ENCODE peak calls at places on chromosomes 1 and 21, in nine cellular contexts. One of them, this sample, is unnamed.

GRCh38 chr21:21114456-21114855 is 116.2 kb downstream of the NCAM2 start:
- DNase-seq in stimulated activated CD8-positive, alpha-beta memory T cell treated with anti-CD3 and anti-CD28 coated beads, Interleukin-7, amount 100 ng/mL, for 1 hour: no peak
- DNase-seq in PC-9: no peak
- DNase-seq in activated naive CD8-positive, alpha-beta T cell treated with anti-CD3 and anti-CD28 coated beads, Interleukin-2, amount 50 U/mL, for 24 hours: no peak
- DNase-seq in effector memory CD4-positive, alpha-beta T cell: no peak
- DNase-seq in GM04503: no peak
- DNase-seq in activated T-cell treated with anti-CD3 and anti-CD28 coated beads, Interleukin-2, amount 50 U/mL, for 48 hours: no peak
- DNase-seq in heart left ventricle: no peak
- DNase-seq in astrocyte of the spinal cord: no peak
- DNase-seq in this sample: no peak

GRCh38 chr1:213658508-213658907 is 329.3 kb upstream of the PROX1 start:
- DNase-seq in activated naive CD8-positive, alpha-beta T cell treated with anti-CD3 and anti-CD28 coated beads, Interleukin-2, amount 50 U/mL, for 24 hours: no peak
- DNase-seq in PC-9: no peak
- DNase-seq in activated T-cell treated with anti-CD3 and anti-CD28 coated beads, Interleukin-2, amount 50 U/mL, for 48 hours: no peak
- DNase-seq in stimulated activated CD8-positive, alpha-beta memory T cell treated with anti-CD3 and anti-CD28 coated beads, Interleukin-7, amount 100 ng/mL, for 1 hour: no peak
- DNase-seq in effector memory CD4-positive, alpha-beta T cell: no peak
- DNase-seq in GM04503: no peak
- DNase-seq in heart left ventricle: no peak
- DNase-seq in astrocyte of the spinal cord: no peak
- DNase-seq in this sample: no peak

GRCh38 chr1:242651817-242652216 is 127.3 kb upstream of the PLD5 start:
- DNase-seq in activated T-cell treated with anti-CD3 and anti-CD28 coated beads, Interleukin-2, amount 50 U/mL, for 48 hours: no peak
- DNase-seq in effector memory CD4-positive, alpha-beta T cell: no peak
- DNase-seq in activated naive CD8-positive, alpha-beta T cell treated with anti-CD3 and anti-CD28 coated beads, Interleukin-2, amount 50 U/mL, for 24 hours: no peak
- DNase-seq in GM04503: no peak
- DNase-seq in heart left ventricle: no peak
- DNase-seq in stimulated activated CD8-positive, alpha-beta memory T cell treated with anti-CD3 and anti-CD28 coated beads, Interleukin-7, amount 100 ng/mL, for 1 hour: no peak
- DNase-seq in PC-9: peak
- DNase-seq in astrocyte of the spinal cord: no peak
- DNase-seq in this sample: no peak

GRCh38 chr1:230066466-230067404 is at the start of gene GALNT2:
- DNase-seq in PC-9: peak
- DNase-seq in activated T-cell treated with anti-CD3 and anti-CD28 coated beads, Interleukin-2, amount 50 U/mL, for 48 hours: peak
- DNase-seq in heart left ventricle: peak
- DNase-seq in astrocyte of the spinal cord: peak
- DNase-seq in effector memory CD4-positive, alpha-beta T cell: peak
- DNase-seq in GM04503: no peak
- DNase-seq in stimulated activated CD8-positive, alpha-beta memory T cell treated with anti-CD3 and anti-CD28 coated beads, Interleukin-7, amount 100 ng/mL, for 1 hour: peak
- DNase-seq in activated naive CD8-positive, alpha-beta T cell treated with anti-CD3 and anti-CD28 coated beads, Interleukin-2, amount 50 U/mL, for 24 hours: peak
- DNase-seq in this sample: peak

GRCh38 chr1:5120559-5120958 is 466.1 kb downstream of the AJAP1 start:
- DNase-seq in stimulated activated CD8-positive, alpha-beta memory T cell treated with anti-CD3 and anti-CD28 coated beads, Interleukin-7, amount 100 ng/mL, for 1 hour: no peak
- DNase-seq in PC-9: no peak
- DNase-seq in effector memory CD4-positive, alpha-beta T cell: no peak
- DNase-seq in heart left ventricle: no peak
- DNase-seq in activated naive CD8-positive, alpha-beta T cell treated with anti-CD3 and anti-CD28 coated beads, Interleukin-2, amount 50 U/mL, for 24 hours: no peak
- DNase-seq in activated T-cell treated with anti-CD3 and anti-CD28 coated beads, Interleukin-2, amount 50 U/mL, for 48 hours: no peak
- DNase-seq in astrocyte of the spinal cord: no peak
- DNase-seq in GM04503: no peak
- DNase-seq in this sample: no peak

GRCh38 chr1:203467550-203467921 is 8.1 kb upstream of the PRELP start:
- DNase-seq in activated T-cell treated with anti-CD3 and anti-CD28 coated beads, Interleukin-2, amount 50 U/mL, for 48 hours: no peak
- DNase-seq in astrocyte of the spinal cord: no peak
- DNase-seq in PC-9: no peak
- DNase-seq in GM04503: no peak
- DNase-seq in stimulated activated CD8-positive, alpha-beta memory T cell treated with anti-CD3 and anti-CD28 coated beads, Interleukin-7, amount 100 ng/mL, for 1 hour: no peak
- DNase-seq in heart left ventricle: peak
- DNase-seq in effector memory CD4-positive, alpha-beta T cell: no peak
- DNase-seq in activated naive CD8-positive, alpha-beta T cell treated with anti-CD3 and anti-CD28 coated beads, Interleukin-2, amount 50 U/mL, for 24 hours: no peak
- DNase-seq in this sample: peak

GRCh38 chr1:101077849-101078248 is 52.3 kb upstream of the DPH5 start:
- DNase-seq in activated T-cell treated with anti-CD3 and anti-CD28 coated beads, Interleukin-2, amount 50 U/mL, for 48 hours: no peak
- DNase-seq in astrocyte of the spinal cord: no peak
- DNase-seq in GM04503: no peak
- DNase-seq in effector memory CD4-positive, alpha-beta T cell: no peak
- DNase-seq in stimulated activated CD8-positive, alpha-beta memory T cell treated with anti-CD3 and anti-CD28 coated beads, Interleukin-7, amount 100 ng/mL, for 1 hour: no peak
- DNase-seq in heart left ventricle: no peak
- DNase-seq in activated naive CD8-positive, alpha-beta T cell treated with anti-CD3 and anti-CD28 coated beads, Interleukin-2, amount 50 U/mL, for 24 hours: no peak
- DNase-seq in PC-9: no peak
- DNase-seq in this sample: no peak

GRCh38 chr1:42005530-42005929 is 86.8 kb upstream of the HIVEP3 start:
- DNase-seq in stimulated activated CD8-positive, alpha-beta memory T cell treated with anti-CD3 and anti-CD28 coated beads, Interleukin-7, amount 100 ng/mL, for 1 hour: no peak
- DNase-seq in astrocyte of the spinal cord: no peak
- DNase-seq in activated T-cell treated with anti-CD3 and anti-CD28 coated beads, Interleukin-2, amount 50 U/mL, for 48 hours: no peak
- DNase-seq in effector memory CD4-positive, alpha-beta T cell: no peak
- DNase-seq in heart left ventricle: no peak
- DNase-seq in activated naive CD8-positive, alpha-beta T cell treated with anti-CD3 and anti-CD28 coated beads, Interleukin-2, amount 50 U/mL, for 24 hours: no peak
- DNase-seq in PC-9: no peak
- DNase-seq in GM04503: no peak
- DNase-seq in this sample: peak

GRCh38 chr1:77347646-77348045 is 65.8 kb downstream of the AK5 start:
- DNase-seq in astrocyte of the spinal cord: peak
- DNase-seq in stimulated activated CD8-positive, alpha-beta memory T cell treated with anti-CD3 and anti-CD28 coated beads, Interleukin-7, amount 100 ng/mL, for 1 hour: no peak
- DNase-seq in PC-9: peak
- DNase-seq in activated naive CD8-positive, alpha-beta T cell treated with anti-CD3 and anti-CD28 coated beads, Interleukin-2, amount 50 U/mL, for 24 hours: peak
- DNase-seq in effector memory CD4-positive, alpha-beta T cell: no peak
- DNase-seq in GM04503: peak
- DNase-seq in activated T-cell treated with anti-CD3 and anti-CD28 coated beads, Interleukin-2, amount 50 U/mL, for 48 hours: no peak
- DNase-seq in heart left ventricle: no peak
- DNase-seq in this sample: peak

GRCh38 chr1:47766832-47767740 is 230.1 kb downstream of the TRABD2B start:
- DNase-seq in GM04503: no peak
- DNase-seq in heart left ventricle: no peak
- DNase-seq in astrocyte of the spinal cord: no peak
- DNase-seq in activated T-cell treated with anti-CD3 and anti-CD28 coated beads, Interleukin-2, amount 50 U/mL, for 48 hours: no peak
- DNase-seq in stimulated activated CD8-positive, alpha-beta memory T cell treated with anti-CD3 and anti-CD28 coated beads, Interleukin-7, amount 100 ng/mL, for 1 hour: no peak
- DNase-seq in PC-9: no peak
- DNase-seq in activated naive CD8-positive, alpha-beta T cell treated with anti-CD3 and anti-CD28 coated beads, Interleukin-2, amount 50 U/mL, for 24 hours: no peak
- DNase-seq in effector memory CD4-positive, alpha-beta T cell: no peak
- DNase-seq in this sample: no peak

GRCh38 chr21:42311160-42311559 is 4.0 kb downstream of the TFF3 start:
- DNase-seq in activated T-cell treated with anti-CD3 and anti-CD28 coated beads, Interleukin-2, amount 50 U/mL, for 48 hours: no peak
- DNase-seq in GM04503: no peak
- DNase-seq in activated naive CD8-positive, alpha-beta T cell treated with anti-CD3 and anti-CD28 coated beads, Interleukin-2, amount 50 U/mL, for 24 hours: no peak
- DNase-seq in PC-9: no peak
- DNase-seq in astrocyte of the spinal cord: no peak
- DNase-seq in heart left ventricle: no peak
- DNase-seq in effector memory CD4-positive, alpha-beta T cell: no peak
- DNase-seq in stimulated activated CD8-positive, alpha-beta memory T cell treated with anti-CD3 and anti-CD28 coated beads, Interleukin-7, amount 100 ng/mL, for 1 hour: no peak
- DNase-seq in this sample: no peak

GRCh38 chr1:25779894-25780293 is 20.1 kb upstream of the SELENON start:
- DNase-seq in activated T-cell treated with anti-CD3 and anti-CD28 coated beads, Interleukin-2, amount 50 U/mL, for 48 hours: no peak
- DNase-seq in stimulated activated CD8-positive, alpha-beta memory T cell treated with anti-CD3 and anti-CD28 coated beads, Interleukin-7, amount 100 ng/mL, for 1 hour: no peak
- DNase-seq in heart left ventricle: no peak
- DNase-seq in GM04503: no peak
- DNase-seq in astrocyte of the spinal cord: no peak
- DNase-seq in PC-9: no peak
- DNase-seq in effector memory CD4-positive, alpha-beta T cell: no peak
- DNase-seq in activated naive CD8-positive, alpha-beta T cell treated with anti-CD3 and anti-CD28 coated beads, Interleukin-2, amount 50 U/mL, for 24 hours: no peak
- DNase-seq in this sample: no peak

GRCh38 chr1:107863342-107863741 is 101.6 kb downstream of the VAV3 start:
- DNase-seq in effector memory CD4-positive, alpha-beta T cell: no peak
- DNase-seq in PC-9: no peak
- DNase-seq in astrocyte of the spinal cord: no peak
- DNase-seq in heart left ventricle: no peak
- DNase-seq in activated naive CD8-positive, alpha-beta T cell treated with anti-CD3 and anti-CD28 coated beads, Interleukin-2, amount 50 U/mL, for 24 hours: no peak
- DNase-seq in activated T-cell treated with anti-CD3 and anti-CD28 coated beads, Interleukin-2, amount 50 U/mL, for 48 hours: no peak
- DNase-seq in GM04503: no peak
- DNase-seq in stimulated activated CD8-positive, alpha-beta memory T cell treated with anti-CD3 and anti-CD28 coated beads, Interleukin-7, amount 100 ng/mL, for 1 hour: no peak
- DNase-seq in this sample: no peak

GRCh38 chr21:46109251-46110221 is 11.6 kb downstream of the COL6A2 start:
- DNase-seq in GM04503: no peak
- DNase-seq in effector memory CD4-positive, alpha-beta T cell: no peak
- DNase-seq in stimulated activated CD8-positive, alpha-beta memory T cell treated with anti-CD3 and anti-CD28 coated beads, Interleukin-7, amount 100 ng/mL, for 1 hour: no peak
- DNase-seq in PC-9: no peak
- DNase-seq in activated naive CD8-positive, alpha-beta T cell treated with anti-CD3 and anti-CD28 coated beads, Interleukin-2, amount 50 U/mL, for 24 hours: no peak
- DNase-seq in heart left ventricle: peak
- DNase-seq in activated T-cell treated with anti-CD3 and anti-CD28 coated beads, Interleukin-2, amount 50 U/mL, for 48 hours: peak
- DNase-seq in astrocyte of the spinal cord: no peak
- DNase-seq in this sample: no peak

GRCh38 chr1:161092621-161093028 is 3.3 kb upstream of the NECTIN4 start:
- DNase-seq in stimulated activated CD8-positive, alpha-beta memory T cell treated with anti-CD3 and anti-CD28 coated beads, Interleukin-7, amount 100 ng/mL, for 1 hour: no peak
- DNase-seq in PC-9: peak
- DNase-seq in astrocyte of the spinal cord: no peak
- DNase-seq in activated T-cell treated with anti-CD3 and anti-CD28 coated beads, Interleukin-2, amount 50 U/mL, for 48 hours: peak
- DNase-seq in heart left ventricle: no peak
- DNase-seq in GM04503: no peak
- DNase-seq in activated naive CD8-positive, alpha-beta T cell treated with anti-CD3 and anti-CD28 coated beads, Interleukin-2, amount 50 U/mL, for 24 hours: peak
- DNase-seq in effector memory CD4-positive, alpha-beta T cell: no peak
- DNase-seq in this sample: peak

GRCh38 chr21:26939532-26940181 is 27.2 kb downstream of the ADAMTS5 start:
- DNase-seq in astrocyte of the spinal cord: peak
- DNase-seq in PC-9: no peak
- DNase-seq in GM04503: peak
- DNase-seq in activated naive CD8-positive, alpha-beta T cell treated with anti-CD3 and anti-CD28 coated beads, Interleukin-2, amount 50 U/mL, for 24 hours: no peak
- DNase-seq in activated T-cell treated with anti-CD3 and anti-CD28 coated beads, Interleukin-2, amount 50 U/mL, for 48 hours: no peak
- DNase-seq in stimulated activated CD8-positive, alpha-beta memory T cell treated with anti-CD3 and anti-CD28 coated beads, Interleukin-7, amount 100 ng/mL, for 1 hour: no peak
- DNase-seq in heart left ventricle: no peak
- DNase-seq in effector memory CD4-positive, alpha-beta T cell: no peak
- DNase-seq in this sample: peak

GRCh38 chr1:77834771-77835334 is 53.6 kb upstream of the NEXN start:
- DNase-seq in stimulated activated CD8-positive, alpha-beta memory T cell treated with anti-CD3 and anti-CD28 coated beads, Interleukin-7, amount 100 ng/mL, for 1 hour: no peak
- DNase-seq in astrocyte of the spinal cord: peak
- DNase-seq in effector memory CD4-positive, alpha-beta T cell: no peak
- DNase-seq in heart left ventricle: peak
- DNase-seq in GM04503: peak
- DNase-seq in PC-9: no peak
- DNase-seq in activated naive CD8-positive, alpha-beta T cell treated with anti-CD3 and anti-CD28 coated beads, Interleukin-2, amount 50 U/mL, for 24 hours: no peak
- DNase-seq in activated T-cell treated with anti-CD3 and anti-CD28 coated beads, Interleukin-2, amount 50 U/mL, for 48 hours: no peak
- DNase-seq in this sample: peak

GRCh38 chr1:109821221-109821669 is 57.5 kb upstream of the EPS8L3 start:
- DNase-seq in activated T-cell treated with anti-CD3 and anti-CD28 coated beads, Interleukin-2, amount 50 U/mL, for 48 hours: peak
- DNase-seq in PC-9: peak
- DNase-seq in stimulated activated CD8-positive, alpha-beta memory T cell treated with anti-CD3 and anti-CD28 coated beads, Interleukin-7, amount 100 ng/mL, for 1 hour: no peak
- DNase-seq in astrocyte of the spinal cord: peak
- DNase-seq in effector memory CD4-positive, alpha-beta T cell: no peak
- DNase-seq in activated naive CD8-positive, alpha-beta T cell treated with anti-CD3 and anti-CD28 coated beads, Interleukin-2, amount 50 U/mL, for 24 hours: peak
- DNase-seq in heart left ventricle: no peak
- DNase-seq in GM04503: peak
- DNase-seq in this sample: peak

GRCh38 chr1:30262158-30262557 is 461.2 kb downstream of the MATN1 start:
- DNase-seq in astrocyte of the spinal cord: no peak
- DNase-seq in PC-9: no peak
- DNase-seq in stimulated activated CD8-positive, alpha-beta memory T cell treated with anti-CD3 and anti-CD28 coated beads, Interleukin-7, amount 100 ng/mL, for 1 hour: no peak
- DNase-seq in activated naive CD8-positive, alpha-beta T cell treated with anti-CD3 and anti-CD28 coated beads, Interleukin-2, amount 50 U/mL, for 24 hours: no peak
- DNase-seq in heart left ventricle: no peak
- DNase-seq in effector memory CD4-positive, alpha-beta T cell: no peak
- DNase-seq in activated T-cell treated with anti-CD3 and anti-CD28 coated beads, Interleukin-2, amount 50 U/mL, for 48 hours: no peak
- DNase-seq in GM04503: no peak
- DNase-seq in this sample: no peak